ENCODE peak calls at places on chromosomes 12 and 14, in eight cellular contexts. H, Z, L, F, C, E, J and U are unnamed samples.

GRCh38 chr12:5503774-5504173 is 71.9 kb downstream of the NTF3 start:
- DNase-seq in E (no peak), L (no peak), J (no peak), Z (no peak), C (no peak), H (no peak), F (peak), U (no peak)

GRCh38 chr14:57480044-57480443 is 13.6 kb downstream of the CCDC198 start:
- DNase-seq in Z (no peak), E (no peak), J (no peak), H (peak), C (no peak), F (no peak), L (no peak), U (peak)

GRCh38 chr12:56723352-56723751 is 1.7 kb downstream of the NACA start:
- DNase-seq in E (no peak), L (no peak), H (no peak), F (no peak), Z (no peak), C (no peak), J (no peak), U (no peak)

GRCh38 chr12:116551952-116552749 is 7.0 kb upstream of the MAP1LC3B2 start:
- DNase-seq in F (no peak), E (peak), J (peak), C (no peak), H (peak), L (no peak), Z (no peak), U (peak)

GRCh38 chr12:77064891-77065360 is 443 bp downstream of the E2F7 start:
- DNase-seq in Z (no peak), J (no peak), H (peak), L (no peak), C (peak), F (no peak), E (no peak), U (no peak)

GRCh38 chr12:89244536-89244935 is 107.8 kb downstream of the DUSP6 start:
- DNase-seq in E (no peak), C (peak), J (peak), Z (no peak), H (no peak), L (no peak), F (no peak), U (no peak)

GRCh38 chr14:26966942-26967341 is 369.1 kb upstream of the NOVA1 start:
- DNase-seq in H (peak), J (peak), C (no peak), L (no peak), F (no peak), Z (no peak), E (no peak), U (no peak)

GRCh38 chr12:17076335-17076734 is 470.4 kb upstream of the LMO3 start:
- DNase-seq in C (no peak), F (no peak), L (no peak), Z (no peak), E (no peak), J (no peak), H (no peak), U (no peak)

GRCh38 chr14:90815817-90816662 is at the start of gene TTC7B:
- DNase-seq in Z (peak), F (no peak), E (no peak), J (peak), C (peak), H (peak), L (peak), U (no peak)
- TF ChIP-seq CTCF in Z (no peak), F (no peak), E (no peak), J (peak), C (no peak), H (peak), L (peak), U (peak)

GRCh38 chr12:112091563-112091962 is 17.0 kb downstream of the NAA25 start:
- DNase-seq in L (no peak), J (no peak), E (no peak), H (no peak), Z (no peak), F (no peak), C (no peak), U (no peak)

GRCh38 chr12:112087851-112088250 is 20.7 kb downstream of the NAA25 start:
- DNase-seq in Z (no peak), C (no peak), F (no peak), L (no peak), E (no peak), J (no peak), H (no peak), U (no peak)

DNA sequence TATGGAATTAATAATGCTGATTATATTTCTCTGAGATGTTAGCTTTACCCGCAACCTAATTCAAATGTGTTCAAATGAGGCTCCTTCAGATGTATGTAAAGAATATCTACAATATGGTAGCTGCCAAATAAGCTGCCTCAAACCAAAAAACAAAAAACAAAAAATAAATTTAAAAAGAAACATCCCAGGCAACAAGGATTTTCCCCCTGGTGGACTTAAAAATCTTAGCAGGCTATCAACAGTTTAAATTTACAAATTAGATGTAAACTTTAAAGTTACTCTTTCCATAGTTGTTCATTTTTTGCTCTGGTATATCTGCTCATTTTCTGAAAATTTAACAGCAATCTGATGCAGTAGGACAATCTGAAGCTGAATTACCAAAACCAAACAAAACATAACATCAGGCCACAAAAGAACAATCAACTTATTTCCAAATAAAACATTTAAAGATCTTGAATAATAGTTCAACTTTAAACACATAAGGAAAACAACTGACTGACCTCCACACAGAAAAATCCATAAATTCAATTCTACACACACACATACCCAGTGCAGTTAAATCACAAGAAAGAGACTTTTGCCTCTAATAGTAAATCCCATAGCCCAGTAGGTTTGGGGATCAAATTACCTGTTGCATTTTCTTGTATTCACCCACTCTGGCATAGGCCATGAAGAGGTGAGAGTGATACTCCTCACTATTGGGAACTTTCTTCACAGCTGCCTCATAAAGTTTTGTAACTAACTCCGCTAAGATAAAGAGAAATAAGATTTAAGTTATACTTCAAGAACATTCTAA is 21.3 kb downstream of the NAA25 start:
- DNase-seq in C (no peak), J (no peak), E (no peak), L (no peak), Z (no peak), F (no peak), H (no peak), U (no peak)
- TF ChIP-seq CTCF in C (peak), J (peak), E (no peak), L (no peak), Z (peak), F (no peak), H (peak), U (no peak)

GRCh38 chr12:70840966-70841365 is 79.6 kb downstream of the PTPRR start:
- DNase-seq in C (no peak), J (no peak), Z (no peak), F (no peak), E (no peak), H (no peak), L (no peak), U (peak)

GRCh38 chr12:70842942-70843341 is 77.6 kb downstream of the PTPRR start:
- DNase-seq in J (no peak), F (no peak), L (no peak), Z (no peak), H (no peak), E (no peak), C (no peak), U (no peak)

GRCh38 chr12:70842136-70842535 is 78.4 kb downstream of the PTPRR start:
- DNase-seq in L (no peak), C (no peak), Z (no peak), J (no peak), E (no peak), F (no peak), H (no peak), U (peak)

GRCh38 chr12:70837026-70837425 is 83.5 kb downstream of the PTPRR start:
- DNase-seq in Z (no peak), E (no peak), C (no peak), L (no peak), H (no peak), J (no peak), F (no peak), U (peak)

GRCh38 chr12:70839544-70839943 is 81.0 kb downstream of the PTPRR start:
- DNase-seq in L (no peak), J (no peak), Z (no peak), H (no peak), C (no peak), E (no peak), F (no peak), U (no peak)
- TF ChIP-seq CTCF in L (no peak), J (no peak), Z (no peak), H (no peak), C (no peak), E (no peak), F (no peak), U (no peak)

GRCh38 chr14:68573126-68573525 is 219.7 kb downstream of the ZFP36L1 start:
- DNase-seq in E (no peak), F (no peak), Z (no peak), J (no peak), C (no peak), L (no peak), H (no peak), U (no peak)
- TF ChIP-seq CTCF in E (no peak), F (no peak), Z (no peak), J (no peak), C (no peak), L (no peak), H (no peak), U (no peak)

GRCh38 chr14:76867536-76868452 is 41.6 kb downstream of the LRRC74A start:
- DNase-seq in E (peak), J (no peak), H (no peak), L (peak), F (no peak), Z (peak), C (peak), U (no peak)

GRCh38 chr14:76866469-76866868 is 40.3 kb downstream of the LRRC74A start:
- DNase-seq in C (no peak), J (no peak), L (no peak), F (no peak), E (no peak), Z (no peak), H (no peak), U (no peak)

GRCh38 chr14:76872796-76873432 is 46.7 kb downstream of the LRRC74A start:
- DNase-seq in J (peak), L (peak), F (peak), E (no peak), H (peak), Z (peak), C (peak), U (peak)

GRCh38 chr14:76868453-76869170 is 42.4 kb downstream of the LRRC74A start:
- DNase-seq in L (no peak), J (no peak), Z (no peak), H (no peak), E (no peak), F (no peak), C (no peak), U (no peak)

DNA sequence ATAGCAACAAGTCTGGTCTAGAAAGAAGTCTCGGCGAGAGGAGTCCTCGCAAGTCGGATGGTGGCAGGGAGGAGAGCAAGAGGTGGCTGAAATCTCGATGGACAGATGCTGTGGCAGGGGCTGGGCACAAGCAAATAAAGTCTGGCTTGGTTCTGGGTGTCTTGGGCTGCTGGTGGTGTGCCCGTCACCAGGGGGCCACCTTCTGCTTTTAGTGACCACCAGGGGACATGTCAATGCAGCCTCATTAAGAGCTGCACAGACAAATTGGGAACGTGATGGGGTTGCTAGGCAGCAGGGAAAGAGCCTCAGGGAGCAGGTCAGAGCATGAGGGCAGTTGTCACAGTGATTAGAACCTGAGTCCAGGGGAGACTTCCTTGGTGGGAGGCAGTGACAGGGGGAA is 43.9 kb downstream of the LRRC74A start:
- DNase-seq in L (no peak), E (no peak), J (no peak), Z (peak), F (no peak), H (peak), C (no peak), U (no peak)
- TF ChIP-seq CTCF in L (peak), E (no peak), J (no peak), Z (peak), F (no peak), H (no peak), C (no peak), U (no peak)

DNA sequence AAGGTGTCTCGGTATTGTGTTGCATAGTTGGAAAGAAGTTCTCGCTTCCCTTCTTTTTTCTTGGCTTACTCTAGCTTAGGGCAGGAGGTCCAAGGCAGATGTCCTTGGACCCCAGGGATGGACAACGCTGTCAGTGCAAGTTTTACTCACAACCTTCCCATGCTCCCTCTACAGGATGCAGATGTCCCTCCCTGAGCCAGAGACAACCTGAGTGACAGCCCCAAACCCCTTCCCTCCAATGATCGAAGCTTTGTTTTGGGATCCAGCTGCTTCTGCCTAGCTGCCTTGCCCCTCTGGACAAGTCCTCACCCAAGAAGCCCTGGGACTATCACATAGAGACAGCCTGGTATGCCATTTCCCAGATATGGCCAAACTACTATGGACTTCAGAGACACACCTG is 112.0 kb upstream of the RAP1B start:
- DNase-seq in L (no peak), F (no peak), E (no peak), Z (no peak), C (no peak), H (no peak), J (no peak), U (no peak)
- TF ChIP-seq CTCF in L (no peak), F (no peak), E (no peak), Z (no peak), C (no peak), H (no peak), J (no peak), U (peak)

GRCh38 chr12:110280784-110281548 is at the start of gene ATP2A2:
- DNase-seq in F (peak), C (peak), H (peak), E (peak), J (peak), Z (peak), L (peak), U (peak)
- TF ChIP-seq CTCF in F (no peak), C (no peak), H (no peak), E (no peak), J (no peak), Z (no peak), L (no peak), U (no peak)

GRCh38 chr14:102206901-102207300 is 67.2 kb downstream of the WDR20 start:
- DNase-seq in F (no peak), Z (no peak), L (no peak), E (no peak), J (no peak), C (no peak), H (no peak), U (no peak)
- TF ChIP-seq CTCF in F (no peak), Z (no peak), L (no peak), E (no peak), J (no peak), C (no peak), H (no peak), U (no peak)

DNA sequence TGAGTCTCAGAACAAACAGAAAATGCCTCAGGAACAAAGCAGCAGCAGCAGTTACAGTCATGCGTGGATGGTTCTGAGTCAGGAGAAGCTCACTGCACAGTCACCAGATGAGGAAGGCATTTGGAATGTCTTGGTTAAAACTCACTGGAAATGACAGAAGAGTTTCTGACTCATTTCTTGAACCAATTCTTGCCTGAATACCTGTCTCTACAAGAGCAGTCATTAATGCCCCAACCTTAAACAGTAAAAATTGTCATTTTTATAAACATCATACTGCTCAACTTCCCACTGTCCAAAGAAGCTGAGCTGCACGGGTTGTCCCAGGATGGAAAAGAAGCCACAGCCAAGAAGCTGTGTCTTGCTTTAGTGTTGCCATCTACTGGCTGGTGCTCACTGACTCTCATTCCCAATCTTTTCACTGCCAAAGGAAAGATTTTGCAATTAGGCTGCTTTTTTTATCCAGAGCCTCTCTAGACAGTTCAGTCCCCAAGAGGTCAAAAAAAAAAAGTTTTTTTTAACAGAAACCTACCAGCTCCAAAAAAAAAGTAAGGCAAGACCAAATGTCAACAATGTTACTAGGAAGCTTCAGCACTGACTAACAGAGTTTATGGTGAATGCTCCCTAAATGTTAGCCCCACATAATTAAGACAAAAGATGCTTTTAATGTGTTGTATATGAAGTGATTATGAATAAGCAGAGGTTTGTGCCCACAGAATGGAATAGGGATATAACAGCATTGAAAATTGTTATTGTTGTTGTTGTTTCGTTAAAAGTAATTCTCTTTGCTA is 40.4 kb downstream of the KICS2 start:
- DNase-seq in L (no peak), Z (peak), H (peak), C (no peak), E (no peak), J (peak), F (peak), U (peak)
- TF ChIP-seq CTCF in L (no peak), Z (no peak), H (peak), C (no peak), E (peak), J (peak), F (peak), U (peak)

DNA sequence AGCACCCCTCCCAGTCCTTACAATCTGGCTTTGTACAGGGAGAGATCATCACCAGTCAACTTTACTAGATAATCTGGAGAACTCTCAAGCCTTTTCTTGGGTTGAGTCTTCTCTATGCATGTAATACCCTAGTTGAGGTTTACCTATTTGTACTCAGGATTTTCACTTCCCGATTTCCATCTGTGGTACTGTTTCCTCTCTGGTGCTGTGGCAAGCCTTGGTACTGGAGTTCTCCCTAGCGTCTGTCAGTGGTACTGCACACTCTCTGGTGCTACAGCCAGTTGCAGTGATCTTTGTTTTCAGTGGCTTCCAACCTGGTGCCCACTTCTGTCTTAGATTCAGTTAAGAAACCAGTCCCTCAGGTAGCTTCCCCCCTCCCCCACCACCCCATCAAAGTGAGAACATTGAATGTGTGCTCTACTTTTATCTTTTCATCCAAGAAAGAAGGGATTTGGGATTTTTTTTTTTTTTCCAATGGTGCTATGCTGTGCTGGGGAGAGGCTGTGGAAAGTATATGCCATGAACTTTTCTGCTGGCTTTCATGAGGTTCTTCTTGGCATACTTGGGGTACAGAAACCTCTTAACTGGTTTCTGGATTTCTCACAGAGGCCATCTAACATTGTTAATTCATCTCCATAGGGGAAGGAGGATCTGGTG is 69.4 kb upstream of the EVL start:
- DNase-seq in H (peak), L (peak), Z (peak), C (peak), F (peak), E (no peak), J (peak), U (peak)
- TF ChIP-seq CTCF in H (peak), L (peak), Z (peak), C (peak), F (peak), E (peak), J (peak), U (peak)